ENCODE peak calls at places on chromosomes 13 and 19, in six cellular contexts. H is AG09319, K is NCI-H146, B is Kasumi-1, E is cerebellar nuclear complex, A is nephron progenitor cell. N is an unnamed sample.

GRCh38 chr19:55080915-55081772 is 5.5 kb downstream of the EPS8L1 start:
- DNase-seq in A (peak; percentile 92), E (no peak), B (peak; percentile 89), K (peak; percentile 82), H (no peak), N (peak; percentile 99)

GRCh38 chr13:67735651-67736050 is 505.5 kb upstream of the PCDH9 start:
- DNase-seq in B (no peak), K (no peak), E (no peak), A (no peak), H (no peak), N (no peak)

GRCh38 chr13:48741377-48741776 is 87.6 kb downstream of the CYSLTR2 start:
- DNase-seq in H (no peak), K (no peak), A (no peak), B (no peak), E (no peak), N (no peak)

GRCh38 chr19:28409859-28410258 is 803.1 kb downstream of the UQCRFS1 start:
- DNase-seq in A (no peak), B (no peak), K (no peak), H (no peak), E (no peak), N (no peak)

GRCh38 chr19:55041627-55042343 is 3.7 kb upstream of the GP6 start:
- DNase-seq in B (peak; percentile 51), E (no peak), K (no peak), H (no peak), A (no peak), N (no peak)

GRCh38 chr13:29532821-29533220 is 62.7 kb downstream of the SLC7A1 start:
- DNase-seq in A (no peak), E (no peak), B (no peak), K (no peak), H (no peak), N (no peak)

GRCh38 chr19:28862238-28862637 is 350.7 kb downstream of the UQCRFS1 start:
- DNase-seq in K (no peak), B (no peak), E (no peak), H (no peak), A (no peak), N (no peak)

GRCh38 chr13:107025991-107026390 is 458.1 kb upstream of the ARGLU1 start:
- DNase-seq in B (no peak), A (no peak), K (no peak), H (no peak), E (no peak), N (no peak)

GRCh38 chr13:77143325-77143907 is 116.5 kb upstream of the FBXL3 start:
- DNase-seq in K (peak; percentile 4), B (no peak), A (no peak), E (no peak), H (no peak), N (no peak)

GRCh38 chr19:13396256-13397080 is 109.8 kb downstream of the CACNA1A start:
- DNase-seq in K (peak; percentile 22), A (peak; percentile 59), H (peak; percentile 24), B (no peak), E (peak; percentile 32), N (peak; percentile 88)

GRCh38 chr19:38057954-38058690 is 151.1 kb downstream of the SIPA1L3 start:
- DNase-seq in E (no peak), K (peak; percentile 99), B (no peak), H (no peak), A (no peak), N (no peak)

GRCh38 chr13:28533049-28533436 is 38.1 kb upstream of the FLT1 start:
- DNase-seq in E (no peak), H (no peak), B (no peak), K (no peak), A (no peak), N (no peak)

GRCh38 chr13:99432637-99433542 is 68.4 kb upstream of the TM9SF2 start:
- DNase-seq in H (no peak), B (peak; percentile 66), A (peak; percentile 51), K (peak; percentile 67), E (no peak), N (peak; percentile 81)

GRCh38 chr19:38658462-38659306 is 11.2 kb downstream of the ACTN4 start:
- DNase-seq in H (peak; percentile 99), B (no peak), A (no peak), K (no peak), E (no peak), N (no peak)

GRCh38 chr13:40611004-40611403 is 55.4 kb downstream of the FOXO1 start:
- DNase-seq in B (no peak), H (no peak), A (no peak), E (no peak), K (no peak), N (no peak)

GRCh38 chr19:2048959-2049740 is 1.9 kb downstream of the MKNK2 start:
- DNase-seq in A (no peak), E (no peak), H (no peak), B (no peak), K (no peak), N (peak; percentile 26)

GRCh38 chr13:96967248-96967745 is 27.0 kb downstream of the OXGR1 start:
- DNase-seq in K (no peak), B (no peak), E (no peak), H (no peak), A (no peak), N (peak; percentile 32)

GRCh38 chr13:85816413-85816812 is 17.2 kb upstream of the SLITRK6 start:
- DNase-seq in B (peak; percentile 27), K (no peak), H (no peak), A (no peak), E (no peak), N (no peak)

GRCh38 chr13:79870766-79871165 is 389.8 kb downstream of the NDFIP2 start:
- DNase-seq in H (no peak), B (no peak), E (no peak), A (no peak), K (no peak), N (no peak)

GRCh38 chr13:28527629-28528028 is 32.7 kb upstream of the FLT1 start:
- DNase-seq in B (peak; percentile 53), K (no peak), A (no peak), H (no peak), E (no peak), N (no peak)

GRCh38 chr13:110448230-110448629 is 113.3 kb downstream of the RAB20 start:
- DNase-seq in E (no peak), A (no peak), K (no peak), B (no peak), H (no peak), N (no peak)

GRCh38 chr19:18879579-18880373 is 16.2 kb downstream of the CERS1 start:
- DNase-seq in H (no peak), B (peak; percentile 38), E (no peak), K (peak; percentile 52), A (peak; percentile 44), N (peak; percentile 93)

GRCh38 chr13:61162636-61163035 is 253.0 kb downstream of the PCDH20 start:
- DNase-seq in H (no peak), K (no peak), A (no peak), B (no peak), E (no peak), N (no peak)

GRCh38 chr13:35824395-35824794 is 306.8 kb downstream of the DCLK1 start:
- DNase-seq in E (no peak), A (no peak), B (no peak), K (no peak), H (no peak), N (no peak)

GRCh38 chr13:54029226-54029625 is 1000.6 kb downstream of the OLFM4 start:
- DNase-seq in B (peak; percentile 98), A (no peak), K (peak; percentile 2), H (no peak), E (no peak), N (no peak)

GRCh38 chr13:99614465-99614885 is 113.2 kb downstream of the TM9SF2 start:
- DNase-seq in A (no peak), K (peak; percentile 74), H (no peak), B (peak; percentile 52), E (no peak), N (peak; percentile 62)

GRCh38 chr19:17555929-17556813 is 722 bp downstream of the COLGALT1 start:
- DNase-seq in B (peak; percentile 68), K (peak; percentile 69), H (no peak), A (peak; percentile 40), E (no peak), N (peak; percentile 76)

GRCh38 chr19:5445667-5446066 is 9.6 kb upstream of the ZNRF4 start:
- DNase-seq in B (no peak), K (no peak), H (no peak), A (no peak), E (no peak), N (no peak)

GRCh38 chr19:49567722-49568454 is 12.5 kb downstream of the NOSIP start:
- DNase-seq in B (no peak), H (no peak), A (no peak), E (no peak), K (no peak), N (no peak)

N was measured in H9.